ENCODE peak calls at places on chromosome 22, in six cellular contexts. J, D, K, W, G and V are unnamed samples.

GRCh38 chr22:36808611-36809344 is 8.1 kb downstream of the PVALB start:
- DNase-seq in J (no peak), D (no peak), K (no peak), W (no peak), G (no peak), V (no peak)

GRCh38 chr22:33112606-33113005 is 54.4 kb upstream of the SYN3 start:
- DNase-seq in J (no peak), D (no peak), K (no peak), W (no peak), G (no peak), V (no peak)

GRCh38 chr22:29769723-29770321 is 2.7 kb downstream of the UQCR10 start:
- DNase-seq in J (no peak), D (no peak), K (no peak), W (no peak), G (no peak), V (no peak)

GRCh38 chr22:26432619-26433311 is 3.7 kb downstream of the ASPHD2 start:
- DNase-seq in J (no peak), D (no peak), K (no peak), W (no peak), G (peak; percentile 14), V (no peak)

GRCh38 chr22:50200333-50201190 is at the start of gene SELENOO:
- DNase-seq in J (peak; percentile 97), D (peak; percentile 77), K (peak; percentile 90), W (peak; percentile 94), G (peak; percentile 75), V (peak; percentile 48)

GRCh38 chr22:49586873-49587272 is 240.8 kb downstream of the BRD1 start:
- DNase-seq in J (peak; percentile 45), D (no peak), K (no peak), W (no peak), G (no peak), V (no peak)

GRCh38 chr22:17913705-17914282 is 110.6 kb downstream of the MICAL3 start:
- DNase-seq in J (no peak), D (peak; percentile 58), K (no peak), W (no peak), G (no peak), V (no peak)

GRCh38 chr22:17817511-17818065 is 43.3 kb upstream of the BID start:
- DNase-seq in J (no peak), D (no peak), K (no peak), W (no peak), G (no peak), V (no peak)

GRCh38 chr22:40654522-40655167 is 18.1 kb upstream of the MRTFA start:
- DNase-seq in J (no peak), D (peak; percentile 83), K (peak; percentile 39), W (peak; percentile 77), G (peak; percentile 81), V (no peak)

GRCh38 chr22:27124336-27125023 is 467.1 kb downstream of the MIAT start:
- DNase-seq in J (no peak), D (no peak), K (no peak), W (peak; percentile 59), G (peak; percentile 59), V (no peak)

GRCh38 chr22:31977141-31977781 is 32.9 kb downstream of the YWHAH start:
- DNase-seq in J (peak; percentile 86), D (peak; percentile 54), K (peak; percentile 96), W (peak; percentile 74), G (peak; percentile 73), V (peak; percentile 60)

GRCh38 chr22:46577361-46578249 is 40.2 kb upstream of the CELSR1 start:
- DNase-seq in J (peak; percentile 86), D (no peak), K (no peak), W (no peak), G (no peak), V (no peak)

GRCh38 chr22:33526434-33527107 is 393.7 kb downstream of the LARGE1 start:
- DNase-seq in J (no peak), D (no peak), K (no peak), W (no peak), G (no peak), V (no peak)

GRCh38 chr22:37100589-37101127 is 8.9 kb downstream of the TMPRSS6 start:
- DNase-seq in J (no peak), D (no peak), K (no peak), W (no peak), G (no peak), V (no peak)

GRCh38 chr22:49251371-49251770 is 576.3 kb downstream of the BRD1 start:
- DNase-seq in J (no peak), D (no peak), K (no peak), W (no peak), G (no peak), V (no peak)

GRCh38 chr22:30763815-30764686 is 69.4 kb downstream of the OSBP2 start:
- DNase-seq in J (no peak), D (peak; percentile 86), K (peak; percentile 92), W (peak; percentile 60), G (peak; percentile 88), V (peak; percentile 76)

GRCh38 chr22:42013385-42013784 is 14.8 kb downstream of the WBP2NL start:
- DNase-seq in J (no peak), D (no peak), K (no peak), W (no peak), G (no peak), V (no peak)
- H3K4me3 ChIP-seq in J (no peak overlapping the region), D (no peak overlapping the region), K (no peak overlapping the region), W (no peak overlapping the region), G (no peak overlapping the region), V (no peak overlapping the region)

DNA sequence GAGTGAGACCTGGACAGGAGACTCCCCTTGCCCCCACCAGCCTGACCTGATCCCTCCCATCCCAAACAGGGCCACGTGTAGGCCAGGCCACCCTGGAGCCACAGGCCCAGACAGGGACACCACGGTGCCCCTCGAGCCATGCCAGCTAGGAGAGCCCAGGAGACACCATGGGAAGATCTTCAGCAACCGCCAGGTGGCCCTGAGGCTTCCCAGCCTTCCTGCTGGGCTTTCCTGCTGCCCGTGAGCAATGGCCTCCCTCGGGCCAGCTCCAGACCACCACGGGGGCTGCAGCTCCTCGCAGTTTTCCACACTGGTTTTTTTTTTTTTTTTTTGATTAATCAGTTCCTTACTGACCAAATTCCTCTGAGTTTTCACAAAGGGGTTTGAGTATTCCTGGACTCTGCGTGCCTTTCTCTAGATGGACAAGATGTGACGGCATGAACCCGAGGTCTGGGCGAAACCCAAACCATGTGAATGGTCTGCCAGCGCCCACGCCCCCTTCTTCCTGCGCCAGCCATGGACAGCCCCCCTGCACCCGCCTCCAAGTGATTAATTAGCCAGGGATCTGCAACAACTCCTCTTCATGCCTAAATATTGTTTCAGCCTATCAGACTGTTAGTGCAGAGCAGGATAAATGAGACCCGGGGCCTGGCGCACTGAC is 40.9 kb downstream of the TBX1 start:
- DNase-seq in J (peak; percentile 54), D (no peak), K (no peak), W (no peak), G (peak; percentile 85), V (peak; percentile 28)
- TF ChIP-seq CTCF in J (peak; percentile 8), D (no peak), K (no peak), W (peak; percentile 4), G (no peak), V (no peak)

GRCh38 chr22:24471570-24471969 is 23.6 kb upstream of the UPB1 start:
- DNase-seq in J (no peak), D (peak; percentile 92), K (no peak), W (peak; percentile 81), G (peak; percentile 98), V (peak; percentile 88)

GRCh38 chr22:24473278-24473677 is 21.9 kb upstream of the UPB1 start:
- DNase-seq in J (no peak), D (no peak), K (no peak), W (no peak), G (no peak), V (no peak)

GRCh38 chr22:24474649-24475048 is 20.5 kb upstream of the UPB1 start:
- DNase-seq in J (no peak), D (peak; percentile 76), K (no peak), W (no peak), G (peak; percentile 32), V (peak; percentile 32)

DNA sequence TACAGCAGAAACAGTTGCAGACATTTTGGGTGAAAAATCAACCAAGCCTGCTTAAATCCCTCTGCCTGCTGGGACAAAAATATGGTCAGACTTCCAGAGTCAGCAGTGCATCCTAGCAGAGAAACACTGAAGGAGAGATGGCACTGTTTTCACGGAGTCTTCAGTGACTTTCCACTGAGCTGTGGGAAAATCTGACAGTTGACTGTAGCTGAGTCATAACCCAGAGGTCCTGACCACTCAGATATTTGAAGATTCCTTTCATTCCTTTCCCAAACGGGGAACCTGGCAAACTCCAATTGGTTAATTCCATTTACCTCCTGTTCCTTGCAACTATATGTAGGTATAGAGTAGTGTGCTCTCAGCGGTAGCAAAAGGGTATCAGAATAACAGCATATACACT is 20.9 kb upstream of the UPB1 start:
- DNase-seq in J (no peak), D (peak; percentile 92), K (no peak), W (no peak), G (peak; percentile 92), V (peak; percentile 90)
- H3K4me3 ChIP-seq in J (no peak overlapping the region), D (no peak overlapping the region), K (no peak overlapping the region), W (no peak overlapping the region), G (no peak overlapping the region), V (no peak overlapping the region)

GRCh38 chr22:42074153-42074750 is at the start of gene PHETA2:
- DNase-seq in J (peak; percentile 87), D (peak; percentile 25), K (peak; percentile 68), W (no peak), G (peak; percentile 34), V (no peak)
- TF ChIP-seq CTCF in J (peak; percentile 45), D (peak; percentile 44), K (no peak), W (peak; percentile 31), G (peak; percentile 57), V (peak; percentile 31)

GRCh38 chr22:25282346-25282670 is 62.9 kb downstream of the CRYBB2 start:
- DNase-seq in J (no peak), D (no peak), K (peak; percentile 81), W (no peak), G (no peak), V (no peak)

GRCh38 chr22:25282671-25283561 is 63.5 kb downstream of the CRYBB2 start:
- DNase-seq in J (no peak), D (no peak), K (peak; percentile 96), W (no peak), G (no peak), V (no peak)

GRCh38 chr22:25281675-25282345 is 62.4 kb downstream of the CRYBB2 start:
- DNase-seq in J (no peak), D (no peak), K (peak; percentile 78), W (no peak), G (no peak), V (no peak)
- H3K4me3 ChIP-seq in J (peak overlapping the region; percentile 31), D (no peak overlapping the region), K (peak overlapping the region; percentile 98), W (no peak overlapping the region), G (no peak overlapping the region), V (no peak overlapping the region)

DNA sequence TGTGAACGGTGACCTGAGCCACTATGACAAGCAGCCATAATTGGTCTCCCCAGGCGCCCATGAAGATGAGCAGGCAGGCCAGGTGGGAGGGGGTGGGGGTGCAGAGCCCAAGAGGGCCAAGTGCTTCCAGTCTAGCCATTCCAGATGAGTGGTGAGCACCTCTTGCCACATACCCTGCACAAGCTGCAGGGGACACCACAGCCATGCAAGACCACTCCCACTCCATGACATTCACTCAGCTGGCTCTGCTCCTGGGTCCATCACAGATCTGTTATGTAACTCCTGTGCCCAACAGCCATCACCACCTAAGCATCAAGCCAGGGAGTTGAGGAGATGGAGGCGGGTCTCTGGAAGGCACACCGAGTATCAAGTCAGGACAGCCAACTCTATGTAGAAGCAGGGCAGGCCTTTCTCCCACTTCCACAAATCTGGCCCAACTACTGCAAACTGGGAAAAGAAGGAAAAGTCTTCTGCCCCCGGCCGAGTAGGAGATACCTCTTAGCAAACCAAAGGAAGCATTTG is 8.4 kb downstream of the TMEM184B start:
- DNase-seq in J (no peak), D (no peak), K (no peak), W (no peak), G (no peak), V (no peak)
- TF ChIP-seq CTCF in J (no peak), D (no peak), K (no peak), W (no peak), G (no peak), V (no peak)

GRCh38 chr22:21745948-21746347 is 10.4 kb upstream of the YPEL1 start:
- DNase-seq in J (no peak), D (no peak), K (no peak), W (no peak), G (no peak), V (no peak)
- H3K4me3 ChIP-seq in J (no peak overlapping the region), D (no peak overlapping the region), K (no peak overlapping the region), W (no peak overlapping the region), G (no peak overlapping the region), V (no peak overlapping the region)